ENCODE peak calls at places on chromosomes 4 and X, in six cellular contexts. Z, G, P, U, F and N are unnamed samples.

GRCh38 chr4:79178770-79179169 is 147.1 kb downstream of the NAA11 start:
- ATAC-seq in Z (no peak), G (no peak), P (no peak), U (peak), F (no peak), N (no peak)

GRCh38 chrX:13026877-13027652 is 17.4 kb downstream of the FAM9C start:
- ATAC-seq in Z (no peak), G (no peak), P (peak), U (no peak), F (peak), N (no peak)

GRCh38 chr4:155077860-155078259 is 130.6 kb upstream of the NPY2R start:
- ATAC-seq in Z (no peak), G (no peak), P (no peak), U (no peak), F (no peak), N (no peak)

GRCh38 chr4:185269286-185269685 is 59.9 kb downstream of the SNX25 start:
- ATAC-seq in Z (no peak), G (no peak), P (no peak), U (no peak), F (no peak), N (no peak)

GRCh38 chr4:108574402-108574801 is 46.0 kb upstream of the RPL34 start:
- ATAC-seq in Z (no peak), G (no peak), P (no peak), U (no peak), F (no peak), N (no peak)

GRCh38 chrX:84248226-84248625 is 60.2 kb upstream of the RPS6KA6 start:
- ATAC-seq in Z (no peak), G (no peak), P (no peak), U (no peak), F (no peak), N (no peak)

GRCh38 chrX:137427813-137428212 is 138.1 kb upstream of the ZIC3 start:
- ATAC-seq in Z (no peak), G (no peak), P (no peak), U (peak), F (no peak), N (no peak)

GRCh38 chr4:26766142-26766541 is 94.5 kb upstream of the STIM2 start:
- ATAC-seq in Z (no peak), G (no peak), P (no peak), U (no peak), F (no peak), N (no peak)

GRCh38 chr4:22969314-22969896 is 276.7 kb downstream of the GBA3 start:
- ATAC-seq in Z (no peak), G (no peak), P (no peak), U (no peak), F (no peak), N (no peak)

GRCh38 chr4:82043809-82044137 is 330.0 kb downstream of the HNRNPD start:
- ATAC-seq in Z (no peak), G (no peak), P (no peak), U (no peak), F (no peak), N (no peak)

GRCh38 chr4:81541546-81541945 is 69.8 kb upstream of the RASGEF1B start:
- ATAC-seq in Z (no peak), G (no peak), P (no peak), U (no peak), F (no peak), N (no peak)

GRCh38 chrX:15906544-15906943 is 51.9 kb upstream of the AP1S2 start:
- ATAC-seq in Z (no peak), G (no peak), P (no peak), U (no peak), F (no peak), N (no peak)

GRCh38 chr4:2041234-2042130 is 17.6 kb upstream of the NAT8L start:
- ATAC-seq in Z (peak), G (peak), P (peak), U (peak), F (peak), N (peak)

GRCh38 chr4:116537828-116538227 is 547.5 kb downstream of the TRAM1L1 start:
- ATAC-seq in Z (no peak), G (no peak), P (no peak), U (no peak), F (no peak), N (no peak)

GRCh38 chr4:53644607-53645006 is 53.3 kb upstream of the LNX1 start:
- ATAC-seq in Z (no peak), G (no peak), P (peak), U (no peak), F (no peak), N (peak)

GRCh38 chrX:68895339-68896250 is 66.8 kb downstream of the EFNB1 start:
- ATAC-seq in Z (peak), G (no peak), P (peak), U (peak), F (no peak), N (no peak)

GRCh38 chrX:46759645-46759974 is 692 bp upstream of the SLC9A7 start:
- ATAC-seq in Z (peak), G (no peak), P (no peak), U (no peak), F (no peak), N (no peak)

GRCh38 chrX:120299928-120300327 is 11.3 kb downstream of the TMEM255A start:
- ATAC-seq in Z (no peak), G (no peak), P (no peak), U (no peak), F (no peak), N (no peak)

GRCh38 chr4:161182913-161183312 is 980.9 kb downstream of the FSTL5 start:
- ATAC-seq in Z (no peak), G (no peak), P (no peak), U (no peak), F (no peak), N (no peak)

GRCh38 chrX:79170632-79171031 is 26.1 kb downstream of the GPR174 start:
- ATAC-seq in Z (no peak), G (no peak), P (no peak), U (no peak), F (no peak), N (no peak)

GRCh38 chrX:31962256-31962655 is 890.4 kb upstream of the FTHL17 start:
- ATAC-seq in Z (no peak), G (no peak), P (no peak), U (no peak), F (no peak), N (no peak)

GRCh38 chr4:70203601-70204000 is 8.1 kb downstream of the ODAM start:
- ATAC-seq in Z (no peak), G (no peak), P (no peak), U (no peak), F (no peak), N (no peak)